ENCODE peak calls at places on chromosomes 11 and 22, in seven cellular contexts. Q is non-pigmented ciliary epithelial cell; N is A549; B is stimulated activated CD8-positive, alpha-beta memory T cell treated with anti-CD3 and anti-CD28 coated beads, Interleukin-4, amount 100 ng/mL, for 24 hours; C is left colon; A is IMR-90; F is DMS79. S is an unnamed sample.

GRCh38 chr22:37933711-37934376 is 19.6 kb downstream of the C22orf23 start:
- DNase-seq in Q (peak; percentile 42), N (peak; percentile 84), B (peak; percentile 74), C (peak; percentile 86), A (peak; percentile 86), F (no peak), S (peak; percentile 82)

GRCh38 chr11:73995247-73995646 is 12.6 kb upstream of the UCP2 start:
- DNase-seq in Q (no peak), N (no peak), B (no peak), C (no peak), A (peak; percentile 16), F (no peak), S (no peak)

GRCh38 chr11:112631333-112631732 is 329.9 kb upstream of the NCAM1 start:
- DNase-seq in Q (no peak), N (no peak), B (no peak), C (no peak), A (no peak), F (no peak), S (no peak)

GRCh38 chr11:26027887-26028286 is 304.0 kb upstream of the ANO3 start:
- DNase-seq in Q (no peak), N (no peak), B (no peak), C (no peak), A (no peak), F (no peak), S (no peak)

GRCh38 chr22:46774456-46775363 is 12.3 kb downstream of the TBC1D22A start:
- DNase-seq in Q (no peak), N (no peak), B (no peak), C (no peak), A (no peak), F (no peak), S (no peak)

GRCh38 chr11:100941033-100941432 is 188.6 kb downstream of the PGR start:
- DNase-seq in Q (no peak), N (no peak), B (no peak), C (no peak), A (no peak), F (no peak), S (no peak)

GRCh38 chr11:120473486-120473885 is 38.1 kb upstream of the GRIK4 start:
- DNase-seq in Q (no peak), N (no peak), B (no peak), C (no peak), A (no peak), F (no peak), S (no peak)

GRCh38 chr22:49633010-49633324 is 194.7 kb downstream of the BRD1 start:
- DNase-seq in Q (no peak), N (no peak), B (no peak), C (no peak), A (no peak), F (no peak), S (no peak)

GRCh38 chr22:21816787-21817496 is 50.5 kb downstream of the MAPK1 start:
- DNase-seq in Q (peak; percentile 77), N (peak; percentile 48), B (no peak), C (no peak), A (peak; percentile 95), F (no peak), S (peak; percentile 72)

GRCh38 chr11:61173456-61173855 is 12.2 kb upstream of the VPS37C start:
- DNase-seq in Q (no peak), N (no peak), B (no peak), C (no peak), A (peak; percentile 34), F (peak; percentile 6), S (no peak)

GRCh38 chr11:134069426-134069921 is 602 bp downstream of the JAM3 start:
- DNase-seq in Q (no peak), N (no peak), B (no peak), C (no peak), A (peak; percentile 31), F (peak; percentile 33), S (no peak)

GRCh38 chr11:69537126-69537525 is 55.7 kb downstream of the LINC01488 start:
- DNase-seq in Q (no peak), N (no peak), B (no peak), C (no peak), A (no peak), F (no peak), S (no peak)

GRCh38 chr22:25232301-25232700 is 12.9 kb downstream of the CRYBB2 start:
- DNase-seq in Q (no peak), N (no peak), B (no peak), C (no peak), A (peak; percentile 17), F (no peak), S (no peak)

GRCh38 chr11:110979696-110980095 is 265.8 kb upstream of the POU2AF2 start:
- DNase-seq in Q (no peak), N (no peak), B (no peak), C (no peak), A (peak; percentile 45), F (no peak), S (no peak)

GRCh38 chr22:38841211-38841610 is 2.6 kb downstream of the NPTXR start:
- DNase-seq in Q (no peak), N (no peak), B (no peak), C (no peak), A (no peak), F (no peak), S (no peak)

GRCh38 chr11:74680035-74680671 is 51.1 kb downstream of the CHRDL2 start:
- DNase-seq in Q (no peak), N (no peak), B (no peak), C (peak; percentile 12), A (no peak), F (no peak), S (no peak)

GRCh38 chr11:7490054-7490453 is 4.7 kb downstream of the OLFML1 start:
- DNase-seq in Q (no peak), N (no peak), B (no peak), C (no peak), A (peak; percentile 18), F (no peak), S (no peak)

GRCh38 chr22:17924735-17925727 is 99.3 kb downstream of the MICAL3 start:
- DNase-seq in Q (no peak), N (no peak), B (no peak), C (no peak), A (no peak), F (no peak), S (no peak)

GRCh38 chr22:26367402-26368245 is 61.4 kb upstream of the ASPHD2 start:
- DNase-seq in Q (no peak), N (peak; percentile 10), B (peak; percentile 37), C (no peak), A (peak; percentile 20), F (no peak), S (peak; percentile 7)

GRCh38 chr22:49525366-49525765 is 302.3 kb downstream of the BRD1 start:
- DNase-seq in Q (no peak), N (no peak), B (no peak), C (no peak), A (no peak), F (no peak), S (no peak)

GRCh38 chr11:74992852-74993251 is 4.1 kb downstream of the NEU3 start:
- DNase-seq in Q (no peak), N (no peak), B (no peak), C (no peak), A (no peak), F (no peak), S (no peak)

GRCh38 chr22:48885919-48886305 is 941.8 kb downstream of the BRD1 start:
- DNase-seq in Q (no peak), N (no peak), B (no peak), C (no peak), A (no peak), F (no peak), S (no peak)

GRCh38 chr11:83566948-83567347 is 280.8 kb upstream of the CCDC90B start:
- DNase-seq in Q (peak; percentile 44), N (no peak), B (no peak), C (no peak), A (peak; percentile 83), F (no peak), S (no peak)

GRCh38 chr22:28793976-28794584 is 6.3 kb downstream of the XBP1 start:
- DNase-seq in Q (no peak), N (no peak), B (no peak), C (no peak), A (no peak), F (no peak), S (no peak)

GRCh38 chr22:31968022-31968421 is 23.7 kb downstream of the YWHAH start:
- DNase-seq in Q (no peak), N (no peak), B (no peak), C (no peak), A (no peak), F (no peak), S (no peak)

GRCh38 chr22:16960884-16961249 is 47.2 kb downstream of the GAB4 start:
- DNase-seq in Q (no peak), N (no peak), B (no peak), C (no peak), A (no peak), F (no peak), S (no peak)